ENCODE peak calls at places on chromosomes 6 and 20, in nine cellular contexts. One of them, this sample, is unnamed.

GRCh38 chr6:112665815-112666214 is 318.7 kb downstream of the RFPL4B start:
- DNase-seq in psoas muscle: no peak
- DNase-seq in cardiac muscle cell: peak
- DNase-seq in spleen: no peak
- DNase-seq in cardiac fibroblast: peak
- DNase-seq in AG04450: no peak
- DNase-seq in WERI-Rb-1: no peak
- DNase-seq in brain microvascular endothelial cell: peak
- DNase-seq in fibroblast of the aortic adventitia: peak
- DNase-seq in this sample: no peak

GRCh38 chr20:14568701-14569100 is 231.3 kb upstream of the FLRT3 start:
- DNase-seq in psoas muscle: no peak
- DNase-seq in cardiac muscle cell: no peak
- DNase-seq in spleen: no peak
- DNase-seq in cardiac fibroblast: no peak
- DNase-seq in AG04450: no peak
- DNase-seq in WERI-Rb-1: no peak
- DNase-seq in brain microvascular endothelial cell: no peak
- DNase-seq in fibroblast of the aortic adventitia: no peak
- DNase-seq in this sample: peak

GRCh38 chr20:483791-484644 is 21.7 kb upstream of the TBC1D20 start:
- DNase-seq in psoas muscle: peak
- DNase-seq in cardiac muscle cell: no peak
- DNase-seq in spleen: no peak
- DNase-seq in cardiac fibroblast: peak
- DNase-seq in AG04450: no peak
- DNase-seq in WERI-Rb-1: no peak
- DNase-seq in brain microvascular endothelial cell: no peak
- DNase-seq in fibroblast of the aortic adventitia: no peak
- DNase-seq in this sample: no peak

GRCh38 chr6:11439908-11440307 is 97.6 kb upstream of the TMEM170B start:
- DNase-seq in psoas muscle: no peak
- DNase-seq in cardiac muscle cell: no peak
- DNase-seq in spleen: no peak
- DNase-seq in cardiac fibroblast: no peak
- DNase-seq in AG04450: no peak
- DNase-seq in WERI-Rb-1: no peak
- DNase-seq in brain microvascular endothelial cell: no peak
- DNase-seq in fibroblast of the aortic adventitia: no peak
- DNase-seq in this sample: no peak

GRCh38 chr6:53805725-53806124 is 10.9 kb downstream of the LRRC1 start:
- DNase-seq in psoas muscle: no peak
- DNase-seq in cardiac muscle cell: no peak
- DNase-seq in spleen: no peak
- DNase-seq in cardiac fibroblast: no peak
- DNase-seq in AG04450: no peak
- DNase-seq in WERI-Rb-1: no peak
- DNase-seq in brain microvascular endothelial cell: no peak
- DNase-seq in fibroblast of the aortic adventitia: no peak
- DNase-seq in this sample: no peak

GRCh38 chr20:63702036-63702665 is 5.6 kb downstream of the ARFRP1 start:
- DNase-seq in psoas muscle: peak
- DNase-seq in cardiac muscle cell: no peak
- DNase-seq in spleen: peak
- DNase-seq in cardiac fibroblast: no peak
- DNase-seq in AG04450: no peak
- DNase-seq in WERI-Rb-1: no peak
- DNase-seq in brain microvascular endothelial cell: no peak
- DNase-seq in fibroblast of the aortic adventitia: no peak
- DNase-seq in this sample: no peak

GRCh38 chr6:31701666-31702420 is 1.3 kb downstream of the ABHD16A start:
- DNase-seq in psoas muscle: peak
- DNase-seq in cardiac muscle cell: peak
- DNase-seq in spleen: no peak
- DNase-seq in cardiac fibroblast: peak
- DNase-seq in AG04450: no peak
- DNase-seq in WERI-Rb-1: no peak
- DNase-seq in brain microvascular endothelial cell: peak
- DNase-seq in fibroblast of the aortic adventitia: peak
- DNase-seq in this sample: no peak

GRCh38 chr6:150249261-150249660 is 106.4 kb downstream of the PPP1R14C start:
- DNase-seq in psoas muscle: no peak
- DNase-seq in cardiac muscle cell: no peak
- DNase-seq in spleen: no peak
- DNase-seq in cardiac fibroblast: no peak
- DNase-seq in AG04450: no peak
- DNase-seq in WERI-Rb-1: no peak
- DNase-seq in brain microvascular endothelial cell: no peak
- DNase-seq in fibroblast of the aortic adventitia: no peak
- DNase-seq in this sample: no peak

GRCh38 chr6:89209457-89209856 is 7.7 kb downstream of the GABRR1 start:
- DNase-seq in psoas muscle: no peak
- DNase-seq in cardiac muscle cell: no peak
- DNase-seq in spleen: no peak
- DNase-seq in cardiac fibroblast: no peak
- DNase-seq in AG04450: no peak
- DNase-seq in WERI-Rb-1: no peak
- DNase-seq in brain microvascular endothelial cell: no peak
- DNase-seq in fibroblast of the aortic adventitia: no peak
- DNase-seq in this sample: no peak

GRCh38 chr20:25551413-25552210 is 33.7 kb downstream of the NINL start:
- DNase-seq in psoas muscle: no peak
- DNase-seq in cardiac muscle cell: no peak
- DNase-seq in spleen: no peak
- DNase-seq in cardiac fibroblast: no peak
- DNase-seq in AG04450: no peak
- DNase-seq in WERI-Rb-1: peak
- DNase-seq in brain microvascular endothelial cell: no peak
- DNase-seq in fibroblast of the aortic adventitia: peak
- DNase-seq in this sample: no peak

GRCh38 chr6:158061361-158061708 is 79.7 kb downstream of the SYNJ2 start:
- DNase-seq in psoas muscle: no peak
- DNase-seq in cardiac muscle cell: no peak
- DNase-seq in spleen: peak
- DNase-seq in cardiac fibroblast: no peak
- DNase-seq in AG04450: no peak
- DNase-seq in WERI-Rb-1: peak
- DNase-seq in brain microvascular endothelial cell: no peak
- DNase-seq in fibroblast of the aortic adventitia: no peak
- DNase-seq in this sample: no peak

GRCh38 chr6:158057213-158057987 is 75.7 kb downstream of the SYNJ2 start:
- DNase-seq in psoas muscle: no peak
- DNase-seq in cardiac muscle cell: peak
- DNase-seq in spleen: no peak
- DNase-seq in cardiac fibroblast: peak
- DNase-seq in AG04450: peak
- DNase-seq in WERI-Rb-1: no peak
- DNase-seq in brain microvascular endothelial cell: peak
- DNase-seq in fibroblast of the aortic adventitia: peak
- DNase-seq in this sample: no peak

GRCh38 chr6:158058156-158058723 is 76.6 kb downstream of the SYNJ2 start:
- DNase-seq in psoas muscle: no peak
- DNase-seq in cardiac muscle cell: peak
- DNase-seq in spleen: no peak
- DNase-seq in cardiac fibroblast: peak
- DNase-seq in AG04450: no peak
- DNase-seq in WERI-Rb-1: no peak
- DNase-seq in brain microvascular endothelial cell: no peak
- DNase-seq in fibroblast of the aortic adventitia: peak
- DNase-seq in this sample: no peak

GRCh38 chr6:158060447-158061360 is 79.0 kb downstream of the SYNJ2 start:
- DNase-seq in psoas muscle: peak
- DNase-seq in cardiac muscle cell: peak
- DNase-seq in spleen: peak
- DNase-seq in cardiac fibroblast: peak
- DNase-seq in AG04450: peak
- DNase-seq in WERI-Rb-1: no peak
- DNase-seq in brain microvascular endothelial cell: peak
- DNase-seq in fibroblast of the aortic adventitia: peak
- DNase-seq in this sample: peak

DNA sequence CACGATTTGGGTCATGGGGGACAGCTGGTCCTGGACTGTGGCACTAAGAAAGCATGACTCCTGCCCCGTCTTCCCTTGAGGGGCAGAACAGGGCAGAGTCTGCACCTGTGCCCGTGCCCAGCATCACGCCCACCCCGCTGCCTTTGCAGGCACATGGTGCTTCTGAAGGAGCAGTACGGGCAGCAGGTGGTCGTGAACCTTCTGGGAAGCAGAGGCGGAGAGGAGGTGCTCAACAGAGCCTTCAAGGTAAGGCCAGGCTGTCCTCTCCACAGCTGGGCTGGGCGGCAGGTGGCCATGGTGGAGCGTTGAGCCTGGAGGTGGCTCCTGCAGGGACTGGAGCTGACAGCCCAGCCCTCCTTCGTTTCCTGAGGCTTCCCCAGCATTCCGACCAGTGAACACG is 77.4 kb downstream of the SYNJ2 start:
- DNase-seq in psoas muscle: no peak
- DNase-seq in cardiac muscle cell: no peak
- DNase-seq in spleen: no peak
- DNase-seq in cardiac fibroblast: no peak
- DNase-seq in AG04450: no peak
- DNase-seq in WERI-Rb-1: no peak
- DNase-seq in brain microvascular endothelial cell: no peak
- DNase-seq in fibroblast of the aortic adventitia: no peak
- DNase-seq in this sample: no peak
- H3K4me3 ChIP-seq in psoas muscle: no peak
- H3K4me3 ChIP-seq in cardiac muscle cell: no peak
- H3K4me3 ChIP-seq in spleen: no peak
- H3K4me3 ChIP-seq in cardiac fibroblast: no peak
- H3K4me3 ChIP-seq in AG04450: no peak
- H3K4me3 ChIP-seq in WERI-Rb-1: no peak
- H3K4me3 ChIP-seq in brain microvascular endothelial cell: no peak
- H3K4me3 ChIP-seq in fibroblast of the aortic adventitia: no peak
- H3K4me3 ChIP-seq in this sample: no peak

GRCh38 chr6:140684776-140685550 is 1310.5 kb upstream of the CITED2 start:
- DNase-seq in psoas muscle: no peak
- DNase-seq in cardiac muscle cell: peak
- DNase-seq in spleen: no peak
- DNase-seq in cardiac fibroblast: peak
- DNase-seq in AG04450: no peak
- DNase-seq in WERI-Rb-1: no peak
- DNase-seq in brain microvascular endothelial cell: no peak
- DNase-seq in fibroblast of the aortic adventitia: peak
- DNase-seq in this sample: no peak
- TF ChIP-seq CTCF in psoas muscle: no peak
- TF ChIP-seq CTCF in cardiac muscle cell: no peak
- TF ChIP-seq CTCF in spleen: no peak
- TF ChIP-seq CTCF in cardiac fibroblast: no peak
- TF ChIP-seq CTCF in AG04450: no peak
- TF ChIP-seq CTCF in WERI-Rb-1: no peak
- TF ChIP-seq CTCF in brain microvascular endothelial cell: no peak
- TF ChIP-seq CTCF in fibroblast of the aortic adventitia: no peak
- TF ChIP-seq CTCF in this sample: no peak

GRCh38 chr6:394641-395289 is 3.2 kb downstream of the IRF4 start:
- DNase-seq in psoas muscle: no peak
- DNase-seq in cardiac muscle cell: no peak
- DNase-seq in spleen: no peak
- DNase-seq in cardiac fibroblast: no peak
- DNase-seq in AG04450: no peak
- DNase-seq in WERI-Rb-1: no peak
- DNase-seq in brain microvascular endothelial cell: no peak
- DNase-seq in fibroblast of the aortic adventitia: no peak
- DNase-seq in this sample: no peak

GRCh38 chr6:393391-394221 is 2.1 kb downstream of the IRF4 start:
- DNase-seq in psoas muscle: peak
- DNase-seq in cardiac muscle cell: no peak
- DNase-seq in spleen: peak
- DNase-seq in cardiac fibroblast: no peak
- DNase-seq in AG04450: no peak
- DNase-seq in WERI-Rb-1: no peak
- DNase-seq in brain microvascular endothelial cell: no peak
- DNase-seq in fibroblast of the aortic adventitia: no peak
- DNase-seq in this sample: no peak

GRCh38 chr6:396126-396520 is 4.6 kb downstream of the IRF4 start:
- DNase-seq in psoas muscle: no peak
- DNase-seq in cardiac muscle cell: no peak
- DNase-seq in spleen: no peak
- DNase-seq in cardiac fibroblast: no peak
- DNase-seq in AG04450: no peak
- DNase-seq in WERI-Rb-1: no peak
- DNase-seq in brain microvascular endothelial cell: no peak
- DNase-seq in fibroblast of the aortic adventitia: no peak
- DNase-seq in this sample: no peak

GRCh38 chr6:397056-397455 is 5.5 kb downstream of the IRF4 start:
- DNase-seq in psoas muscle: no peak
- DNase-seq in cardiac muscle cell: no peak
- DNase-seq in spleen: no peak
- DNase-seq in cardiac fibroblast: no peak
- DNase-seq in AG04450: no peak
- DNase-seq in WERI-Rb-1: no peak
- DNase-seq in brain microvascular endothelial cell: no peak
- DNase-seq in fibroblast of the aortic adventitia: no peak
- DNase-seq in this sample: no peak

GRCh38 chr6:395432-396125 is 4.0 kb downstream of the IRF4 start:
- DNase-seq in psoas muscle: no peak
- DNase-seq in cardiac muscle cell: no peak
- DNase-seq in spleen: no peak
- DNase-seq in cardiac fibroblast: no peak
- DNase-seq in AG04450: no peak
- DNase-seq in WERI-Rb-1: no peak
- DNase-seq in brain microvascular endothelial cell: no peak
- DNase-seq in fibroblast of the aortic adventitia: no peak
- DNase-seq in this sample: no peak
- H3K4me3 ChIP-seq in psoas muscle: no peak
- H3K4me3 ChIP-seq in cardiac muscle cell: no peak
- H3K4me3 ChIP-seq in spleen: no peak
- H3K4me3 ChIP-seq in cardiac fibroblast: no peak
- H3K4me3 ChIP-seq in AG04450: no peak
- H3K4me3 ChIP-seq in WERI-Rb-1: no peak
- H3K4me3 ChIP-seq in brain microvascular endothelial cell: no peak
- H3K4me3 ChIP-seq in fibroblast of the aortic adventitia: no peak
- H3K4me3 ChIP-seq in this sample: no peak

GRCh38 chr6:5403619-5404018 is 142.3 kb downstream of the FARS2 start:
- DNase-seq in psoas muscle: no peak
- DNase-seq in cardiac muscle cell: peak
- DNase-seq in spleen: no peak
- DNase-seq in cardiac fibroblast: no peak
- DNase-seq in AG04450: no peak
- DNase-seq in WERI-Rb-1: no peak
- DNase-seq in brain microvascular endothelial cell: no peak
- DNase-seq in fibroblast of the aortic adventitia: peak
- DNase-seq in this sample: no peak

GRCh38 chr6:5403076-5403475 is 141.8 kb downstream of the FARS2 start:
- DNase-seq in psoas muscle: no peak
- DNase-seq in cardiac muscle cell: no peak
- DNase-seq in spleen: no peak
- DNase-seq in cardiac fibroblast: no peak
- DNase-seq in AG04450: no peak
- DNase-seq in WERI-Rb-1: no peak
- DNase-seq in brain microvascular endothelial cell: no peak
- DNase-seq in fibroblast of the aortic adventitia: no peak
- DNase-seq in this sample: no peak

GRCh38 chr6:5399391-5399790 is 138.1 kb downstream of the FARS2 start:
- DNase-seq in psoas muscle: no peak
- DNase-seq in cardiac muscle cell: no peak
- DNase-seq in spleen: no peak
- DNase-seq in cardiac fibroblast: no peak
- DNase-seq in AG04450: no peak
- DNase-seq in WERI-Rb-1: no peak
- DNase-seq in brain microvascular endothelial cell: no peak
- DNase-seq in fibroblast of the aortic adventitia: no peak
- DNase-seq in this sample: no peak

GRCh38 chr6:5398530-5398929 is 137.2 kb downstream of the FARS2 start:
- DNase-seq in psoas muscle: no peak
- DNase-seq in cardiac muscle cell: peak
- DNase-seq in spleen: no peak
- DNase-seq in cardiac fibroblast: peak
- DNase-seq in AG04450: no peak
- DNase-seq in WERI-Rb-1: no peak
- DNase-seq in brain microvascular endothelial cell: peak
- DNase-seq in fibroblast of the aortic adventitia: peak
- DNase-seq in this sample: no peak

GRCh38 chr6:5401845-5402738 is 140.8 kb downstream of the FARS2 start:
- DNase-seq in psoas muscle: no peak
- DNase-seq in cardiac muscle cell: peak
- DNase-seq in spleen: no peak
- DNase-seq in cardiac fibroblast: peak
- DNase-seq in AG04450: no peak
- DNase-seq in WERI-Rb-1: no peak
- DNase-seq in brain microvascular endothelial cell: peak
- DNase-seq in fibroblast of the aortic adventitia: peak
- DNase-seq in this sample: no peak
- TF ChIP-seq CTCF in psoas muscle: peak
- TF ChIP-seq CTCF in cardiac muscle cell: peak
- TF ChIP-seq CTCF in spleen: no peak
- TF ChIP-seq CTCF in cardiac fibroblast: peak
- TF ChIP-seq CTCF in AG04450: peak
- TF ChIP-seq CTCF in WERI-Rb-1: peak
- TF ChIP-seq CTCF in brain microvascular endothelial cell: peak
- TF ChIP-seq CTCF in fibroblast of the aortic adventitia: peak
- TF ChIP-seq CTCF in this sample: peak

This sample was measured in retinal pigment epithelial cell.